ENCODE peak calls at places on chromosome 7, in seven cellular contexts. F, P, M, V, A, E and S are unnamed samples.
A peak's percentile ranks its signal among the peaks of the same experiment; 100 is the strongest.

GRCh38 chr7:1915326-1915725 is 245.2 kb downstream of the ELFN1 start:
- DNase-seq in F (no peak), V (no peak), M (no peak), P (no peak), A (no peak), E (no peak), S (no peak)

GRCh38 chr7:133613250-133613649 is 360.4 kb downstream of the EXOC4 start:
- DNase-seq in M (no peak), F (no peak), P (no peak), V (no peak), E (no peak), A (no peak), S (peak; percentile 13)

GRCh38 chr7:144027974-144028373 is 20.8 kb upstream of the OR2A5 start:
- DNase-seq in F (no peak), P (no peak), A (no peak), E (no peak), M (peak; percentile 38), V (no peak), S (peak; percentile 65)

GRCh38 chr7:24227068-24227467 is 56.9 kb upstream of the NPY start:
- DNase-seq in E (no peak), F (no peak), V (no peak), A (no peak), M (no peak), P (no peak), S (no peak)

GRCh38 chr7:22571776-22572175 is 71.8 kb upstream of the STEAP1B start:
- DNase-seq in M (no peak), P (no peak), E (no peak), F (no peak), V (no peak), A (no peak), S (no peak)

GRCh38 chr7:90574136-90574819 is 21.8 kb upstream of the CDK14 start:
- DNase-seq in V (no peak), P (no peak), A (no peak), M (no peak), F (no peak), E (no peak), S (peak; percentile 56)

GRCh38 chr7:1847260-1848001 is 177.4 kb downstream of the ELFN1 start:
- DNase-seq in V (peak; percentile 61), A (peak; percentile 5), E (no peak), P (no peak), M (no peak), F (no peak), S (no peak)

GRCh38 chr7:107815254-107815882 is 12.3 kb upstream of the SLC26A3 start:
- DNase-seq in A (no peak), P (peak; percentile 41), F (no peak), V (no peak), E (no peak), M (peak; percentile 9), S (no peak)

GRCh38 chr7:24764972-24765744 is 7.9 kb upstream of the GSDME start:
- DNase-seq in F (no peak), V (no peak), E (no peak), M (no peak), A (no peak), P (no peak), S (peak; percentile 19)

GRCh38 chr7:80924090-80924489 is 5.2 kb upstream of the SEMA3C start:
- DNase-seq in F (no peak), V (no peak), M (no peak), A (no peak), E (no peak), P (no peak), S (no peak)

GRCh38 chr7:129911790-129912189 is 41.0 kb downstream of the UBE2H start:
- DNase-seq in F (no peak), E (no peak), P (no peak), M (peak; percentile 23), V (no peak), A (no peak), S (no peak)

GRCh38 chr7:50940621-50941020 is 157.9 kb upstream of the GRB10 start:
- DNase-seq in E (no peak), A (no peak), P (no peak), V (no peak), M (peak; percentile 22), F (no peak), S (peak; percentile 38)

GRCh38 chr7:87476179-87476557 is 688 bp upstream of the ABCB4 start:
- DNase-seq in P (no peak), F (no peak), E (no peak), M (no peak), V (no peak), A (no peak), S (no peak)

GRCh38 chr7:116708861-116709260 is 36.9 kb downstream of the MET start:
- DNase-seq in P (no peak), V (no peak), F (no peak), M (no peak), E (no peak), A (no peak), S (no peak)

GRCh38 chr7:105060394-105060793 is 46.4 kb downstream of the KMT2E start:
- DNase-seq in M (peak; percentile 22), V (no peak), E (no peak), P (no peak), A (no peak), F (no peak), S (no peak)

GRCh38 chr7:41696323-41696916 is 6.5 kb downstream of the INHBA start:
- DNase-seq in V (peak; percentile 77), E (peak; percentile 49), F (peak; percentile 74), P (peak; percentile 77), A (peak; percentile 77), M (peak; percentile 93), S (peak; percentile 92)

GRCh38 chr7:28078036-28078901 is 102.3 kb downstream of the JAZF1 start:
- DNase-seq in P (peak; percentile 39), F (no peak), M (peak; percentile 64), A (peak; percentile 51), V (no peak), E (no peak), S (peak; percentile 76)

GRCh38 chr7:64959072-64959747 is 31.6 kb downstream of the ZNF117 start:
- DNase-seq in M (no peak), E (no peak), V (no peak), P (no peak), F (no peak), A (no peak), S (no peak)

GRCh38 chr7:37438879-37439278 is 9.8 kb downstream of the ELMO1 start:
- DNase-seq in P (no peak), F (no peak), V (no peak), M (no peak), A (no peak), E (no peak), S (no peak)

GRCh38 chr7:114416089-114416990 is 1.7 kb downstream of the FOXP2 start:
- DNase-seq in F (no peak), P (no peak), M (no peak), V (no peak), E (no peak), A (no peak), S (no peak)

GRCh38 chr7:90251304-90251635 is 6.3 kb downstream of the CFAP69 start:
- DNase-seq in V (no peak), M (no peak), E (no peak), P (no peak), A (no peak), F (no peak), S (no peak)

GRCh38 chr7:95906871-95907270 is 134.5 kb downstream of the DYNC1I1 start:
- DNase-seq in E (no peak), F (no peak), P (no peak), M (no peak), V (no peak), A (no peak), S (no peak)

GRCh38 chr7:68963547-68963946 is 634.7 kb upstream of the AUTS2 start:
- DNase-seq in E (no peak), V (no peak), A (no peak), M (peak; percentile 0), F (no peak), P (no peak), S (peak; percentile 86)

GRCh38 chr7:14637968-14638367 is 264.6 kb downstream of the DGKB start:
- DNase-seq in E (no peak), M (peak; percentile 5), V (no peak), P (no peak), A (no peak), F (no peak), S (peak; percentile 6)

GRCh38 chr7:128103498-128104108 is 72.4 kb upstream of the LRRC4 start:
- DNase-seq in E (no peak), M (peak; percentile 62), A (no peak), V (no peak), F (peak; percentile 51), P (no peak), S (peak; percentile 56)

GRCh38 chr7:100825760-100826545 is 1.4 kb downstream of the EPHB4 start:
- DNase-seq in P (peak; percentile 45), F (no peak), V (no peak), E (no peak), A (no peak), M (peak; percentile 54), S (peak; percentile 57)

GRCh38 chr7:101618207-101618839 is 10.8 kb downstream of the MYL10 start:
- DNase-seq in F (no peak), A (no peak), P (no peak), E (no peak), M (no peak), V (no peak), S (no peak)

GRCh38 chr7:2782565-2782964 is 61.5 kb downstream of the GNA12 start:
- DNase-seq in F (no peak), E (no peak), P (no peak), M (no peak), V (no peak), A (no peak), S (no peak)

GRCh38 chr7:130867039-130867438 is 133.0 kb upstream of the KLF14 start:
- DNase-seq in F (no peak), A (no peak), V (no peak), M (no peak), P (no peak), E (no peak), S (no peak)

GRCh38 chr7:151080522-151081169 is at the start of gene FASTK:
- DNase-seq in M (peak; percentile 87), F (peak; percentile 91), V (peak; percentile 95), E (peak; percentile 88), P (peak; percentile 94), A (peak; percentile 87), S (peak; percentile 92)
- TF ChIP-seq CTCF in M (no peak), F (no peak), V (no peak), E (no peak), P (no peak), A (no peak), S (no peak)

DNA sequence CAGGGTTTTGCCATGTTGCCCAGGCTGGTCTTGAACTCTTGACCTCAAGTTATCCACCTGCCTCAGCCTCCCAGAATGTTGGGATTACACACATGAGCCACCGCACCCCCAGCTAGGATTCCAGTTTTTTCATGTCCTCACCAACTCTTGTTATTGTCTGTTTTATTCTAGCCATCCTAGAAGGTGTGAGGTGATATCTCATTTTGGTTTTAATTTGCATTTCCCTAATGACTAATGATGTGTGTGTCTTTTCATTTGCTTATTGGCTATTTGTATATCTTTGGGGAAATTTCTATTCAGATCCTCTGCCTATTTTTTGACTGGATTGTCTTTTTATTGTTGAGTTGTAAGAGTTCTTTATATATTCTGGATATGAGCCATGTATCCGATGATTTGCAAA is 59.2 kb upstream of the ZMIZ2 start:
- DNase-seq in A (no peak), M (no peak), P (no peak), V (no peak), E (no peak), F (no peak), S (no peak)
- TF ChIP-seq CTCF in A (no peak), M (no peak), P (no peak), V (no peak), E (no peak), F (no peak), S (no peak)

GRCh38 chr7:5012985-5013384 is 32.7 kb upstream of the RBAK start:
- DNase-seq in M (no peak), V (no peak), P (no peak), F (no peak), A (no peak), E (no peak), S (peak; percentile 3)
- TF ChIP-seq CTCF in M (no peak), V (no peak), P (no peak), F (no peak), A (no peak), E (no peak), S (peak; percentile 16)

GRCh38 chr7:20343211-20343610 is 12.5 kb downstream of the ITGB8 start:
- DNase-seq in P (peak; percentile 34), A (peak; percentile 19), E (no peak), F (no peak), V (no peak), M (no peak), S (no peak)
- TF ChIP-seq CTCF in P (no peak), A (peak; percentile 40), E (no peak), F (no peak), V (no peak), M (no peak), S (peak; percentile 50)